ENCODE peak calls at places on chromosomes 11 and 22, in five cellular contexts. One of them, this sample, is unnamed. For H3K4me1, the result is how much of the 10 kb centered on the place peaks cover.

GRCh38 chr11:26842883-26843282 is 121.0 kb upstream of the SLC5A12 start:
- DNase-seq in body of pancreas: no peak
- DNase-seq in stomach: no peak
- DNase-seq in mammary epithelial cell: no peak
- DNase-seq in uterus: no peak
- DNase-seq in this sample: no peak

GRCh38 chr22:48635031-48635430 is 1192.6 kb downstream of the BRD1 start:
- DNase-seq in body of pancreas: no peak
- DNase-seq in mammary epithelial cell: no peak
- DNase-seq in uterus: no peak
- DNase-seq in stomach: no peak
- DNase-seq in this sample: no peak

GRCh38 chr22:26174280-26174679 is 5.0 kb downstream of the SEZ6L start:
- DNase-seq in stomach: no peak
- DNase-seq in mammary epithelial cell: no peak
- DNase-seq in body of pancreas: no peak
- DNase-seq in uterus: no peak
- DNase-seq in this sample: peak

GRCh38 chr22:19120829-19121630 is 1.2 kb downstream of the DGCR2 start:
- DNase-seq in stomach: peak
- DNase-seq in mammary epithelial cell: peak
- DNase-seq in body of pancreas: peak
- DNase-seq in uterus: no peak
- DNase-seq in this sample: no peak

GRCh38 chr11:35487532-35488078 is 37.8 kb downstream of the PAMR1 start:
- DNase-seq in mammary epithelial cell: no peak
- DNase-seq in uterus: peak
- DNase-seq in stomach: no peak
- DNase-seq in body of pancreas: peak
- DNase-seq in this sample: peak

GRCh38 chr22:37259540-37260029 is 15.5 kb upstream of the RAC2 start:
- DNase-seq in uterus: no peak
- DNase-seq in mammary epithelial cell: peak
- DNase-seq in body of pancreas: no peak
- DNase-seq in stomach: no peak
- DNase-seq in this sample: peak

GRCh38 chr11:104225047-104225446 is 61.1 kb upstream of the PDGFD start:
- DNase-seq in uterus: no peak
- DNase-seq in stomach: no peak
- DNase-seq in body of pancreas: no peak
- DNase-seq in mammary epithelial cell: no peak
- DNase-seq in this sample: no peak

GRCh38 chr11:2837096-2837601 is 48.4 kb downstream of the CDKN1C start:
- DNase-seq in mammary epithelial cell: no peak
- DNase-seq in uterus: peak
- DNase-seq in stomach: peak
- DNase-seq in body of pancreas: peak
- DNase-seq in this sample: peak

DNA sequence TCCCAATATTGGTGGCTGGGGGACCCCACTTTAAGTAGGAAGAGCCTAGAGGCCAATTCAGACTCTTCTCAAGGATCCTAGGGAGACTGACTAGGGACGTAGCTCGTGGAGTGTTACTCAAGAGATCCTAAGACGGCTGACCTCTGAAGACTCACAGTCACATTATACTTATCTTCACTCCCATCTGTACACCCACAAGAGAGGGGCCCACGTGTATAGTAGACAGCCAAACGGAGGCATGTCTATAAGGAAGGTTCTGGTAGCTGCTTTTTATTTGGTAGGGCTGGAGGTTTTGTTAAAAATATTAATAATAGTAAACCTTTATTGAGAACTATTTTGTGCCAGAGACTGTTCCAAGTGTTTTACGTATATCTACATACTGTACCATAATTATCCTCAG is 22.9 kb upstream of the APOA1 start:
- DNase-seq in uterus: no peak
- DNase-seq in body of pancreas: no peak
- DNase-seq in mammary epithelial cell: no peak
- DNase-seq in stomach: no peak
- DNase-seq in this sample: no peak
- H3K4me1 ChIP-seq in uterus: under half
- H3K4me1 ChIP-seq in body of pancreas: under half
- H3K4me1 ChIP-seq in mammary epithelial cell: under half
- H3K4me1 ChIP-seq in stomach: under half
- H3K4me1 ChIP-seq in this sample: under half

DNA sequence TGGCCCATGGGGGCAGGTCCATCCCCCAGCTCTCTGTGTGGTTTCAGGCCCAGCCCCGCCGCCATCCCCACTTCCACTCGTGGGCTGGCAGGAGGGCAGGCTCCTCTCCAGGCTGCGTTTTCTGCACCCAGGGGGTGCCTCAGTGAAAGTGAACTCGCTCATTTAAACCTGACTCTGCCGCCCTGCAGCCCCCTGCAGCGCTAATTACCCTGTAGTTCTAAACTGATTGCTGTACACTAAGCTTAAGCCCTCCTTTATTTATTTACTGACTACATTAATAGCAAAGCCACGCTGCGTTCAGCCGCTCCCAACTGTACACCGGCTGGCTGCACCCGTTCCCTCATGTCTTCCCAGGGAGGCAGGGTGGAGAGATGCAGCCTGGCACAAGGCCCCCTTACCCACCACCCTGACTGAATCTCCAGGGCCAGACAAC is 36.6 kb upstream of the NNMT start:
- DNase-seq in uterus: no peak
- DNase-seq in mammary epithelial cell: no peak
- DNase-seq in stomach: no peak
- DNase-seq in body of pancreas: no peak
- DNase-seq in this sample: no peak
- H3K4me1 ChIP-seq in uterus: under half
- H3K4me1 ChIP-seq in mammary epithelial cell: under half
- H3K4me1 ChIP-seq in stomach: half or more
- H3K4me1 ChIP-seq in body of pancreas: under half
- H3K4me1 ChIP-seq in this sample: under half

DNA sequence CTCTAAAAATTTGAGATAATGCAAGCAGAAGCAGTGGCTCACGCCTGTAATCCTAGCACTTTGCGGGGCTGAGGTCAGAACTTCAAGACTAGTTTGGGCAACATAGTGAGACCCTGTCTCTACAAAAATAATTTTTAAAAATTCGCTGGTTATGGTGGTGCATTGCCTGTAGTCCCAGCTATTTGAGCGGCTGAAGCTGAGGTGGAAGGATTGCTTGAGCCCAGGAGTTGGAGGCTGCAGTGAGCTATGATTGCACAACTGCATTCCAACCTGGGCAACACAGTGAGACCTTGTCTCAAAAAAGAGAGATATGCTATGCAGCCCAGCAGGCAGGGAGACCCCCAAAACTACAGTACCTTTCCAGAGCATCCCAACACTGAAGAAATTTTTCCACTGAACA is 2.3 kb downstream of the CTSC start:
- DNase-seq in uterus: no peak
- DNase-seq in body of pancreas: no peak
- DNase-seq in mammary epithelial cell: no peak
- DNase-seq in stomach: no peak
- DNase-seq in this sample: no peak
- H3K4me1 ChIP-seq in uterus: under half
- H3K4me1 ChIP-seq in body of pancreas: under half
- H3K4me1 ChIP-seq in mammary epithelial cell: under half
- H3K4me1 ChIP-seq in stomach: under half
- H3K4me1 ChIP-seq in this sample: under half

GRCh38 chr22:21818487-21819182 is 48.8 kb downstream of the MAPK1 start:
- DNase-seq in stomach: no peak
- DNase-seq in body of pancreas: no peak
- DNase-seq in mammary epithelial cell: no peak
- DNase-seq in uterus: no peak
- DNase-seq in this sample: no peak
- H3K4me1 ChIP-seq in stomach: half or more
- H3K4me1 ChIP-seq in body of pancreas: under half
- H3K4me1 ChIP-seq in mammary epithelial cell: under half
- H3K4me1 ChIP-seq in uterus: under half
- H3K4me1 ChIP-seq in this sample: under half

GRCh38 chr11:121435132-121435531 is 17.0 kb upstream of the SORL1 start:
- DNase-seq in body of pancreas: no peak
- DNase-seq in uterus: no peak
- DNase-seq in stomach: no peak
- DNase-seq in mammary epithelial cell: no peak
- DNase-seq in this sample: no peak
- H3K4me1 ChIP-seq in body of pancreas: under half
- H3K4me1 ChIP-seq in uterus: under half
- H3K4me1 ChIP-seq in stomach: under half
- H3K4me1 ChIP-seq in mammary epithelial cell: under half
- H3K4me1 ChIP-seq in this sample: under half

DNA sequence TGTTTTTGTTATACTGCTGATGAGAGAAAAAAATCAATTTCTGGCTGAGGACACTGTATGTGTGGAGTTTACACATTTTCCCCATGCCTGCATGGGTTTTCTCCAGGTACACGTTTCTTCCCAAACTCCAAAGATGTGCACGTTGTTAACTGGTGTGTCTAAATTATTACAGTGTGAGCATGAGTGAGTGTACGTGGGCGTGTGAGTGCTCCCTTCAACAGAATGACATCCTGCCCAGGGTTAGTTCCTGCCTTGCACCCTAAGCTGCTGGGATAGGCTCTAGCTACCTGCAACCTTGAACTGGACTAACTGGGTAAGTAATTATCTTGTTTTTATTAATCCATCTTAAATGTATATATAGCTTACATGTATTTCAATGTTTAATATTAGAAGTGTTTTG is 5.5 kb downstream of the NPAT start:
- DNase-seq in uterus: no peak
- DNase-seq in stomach: no peak
- DNase-seq in mammary epithelial cell: no peak
- DNase-seq in body of pancreas: no peak
- DNase-seq in this sample: no peak
- H3K4me1 ChIP-seq in uterus: under half
- H3K4me1 ChIP-seq in stomach: under half
- H3K4me1 ChIP-seq in mammary epithelial cell: under half
- H3K4me1 ChIP-seq in body of pancreas: under half
- H3K4me1 ChIP-seq in this sample: under half

DNA sequence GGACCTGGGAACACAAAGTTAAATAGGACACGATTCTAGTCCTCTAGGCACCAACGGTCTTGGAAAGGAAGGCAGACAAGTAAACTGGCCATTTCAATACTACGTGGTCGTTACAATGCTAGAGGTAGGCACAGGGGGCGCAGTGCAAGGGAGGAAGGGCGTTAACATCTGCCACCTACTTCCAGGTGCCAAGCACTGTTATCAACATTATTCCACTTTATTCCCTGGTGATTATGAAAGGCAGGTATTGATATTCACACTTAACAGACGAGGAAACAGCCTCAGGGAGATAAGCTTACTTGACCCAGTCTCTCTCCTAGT is 760 bp upstream of the TAF10 start:
- DNase-seq in body of pancreas: peak
- DNase-seq in stomach: no peak
- DNase-seq in mammary epithelial cell: no peak
- DNase-seq in uterus: no peak
- DNase-seq in this sample: no peak
- H3K4me1 ChIP-seq in body of pancreas: under half
- H3K4me1 ChIP-seq in stomach: half or more
- H3K4me1 ChIP-seq in mammary epithelial cell: under half
- H3K4me1 ChIP-seq in uterus: under half
- H3K4me1 ChIP-seq in this sample: under half

This sample was measured in cardiac muscle cell.